ENCODE peak calls at places on chromosomes 2 and 18, in four cellular contexts. One of them, this sample, is unnamed.

GRCh38 chr2:3500326-3500899 is 18.9 kb downstream of the ADI1 start:
- DNase-seq in GM12865: no peak
- DNase-seq in CD14-positive monocyte: no peak
- DNase-seq in lung: no peak
- DNase-seq in this sample: no peak

GRCh38 chr2:196427996-196428634 is 211.4 kb upstream of the CCDC150 start:
- DNase-seq in lung: no peak
- DNase-seq in CD14-positive monocyte: no peak
- DNase-seq in GM12865: no peak
- DNase-seq in this sample: no peak

GRCh38 chr2:9310390-9310789 is 103.8 kb downstream of the ASAP2 start:
- DNase-seq in CD14-positive monocyte: no peak
- DNase-seq in GM12865: no peak
- DNase-seq in lung: no peak
- DNase-seq in this sample: no peak

GRCh38 chr2:95709831-95710230 is 118.0 kb downstream of the TRIM43 start:
- DNase-seq in lung: no peak
- DNase-seq in GM12865: no peak
- DNase-seq in CD14-positive monocyte: no peak
- DNase-seq in this sample: no peak

GRCh38 chr2:34848132-34848531 is 1249.0 kb upstream of the FAM98A start:
- DNase-seq in GM12865: no peak
- DNase-seq in lung: no peak
- DNase-seq in CD14-positive monocyte: no peak
- DNase-seq in this sample: no peak

GRCh38 chr18:65587491-65587890 is 163.3 kb upstream of the CDH7 start:
- DNase-seq in GM12865: no peak
- DNase-seq in lung: no peak
- DNase-seq in CD14-positive monocyte: no peak
- DNase-seq in this sample: no peak

GRCh38 chr18:60965856-60966255 is 367.4 kb upstream of the CDH20 start:
- DNase-seq in GM12865: no peak
- DNase-seq in lung: no peak
- DNase-seq in CD14-positive monocyte: no peak
- DNase-seq in this sample: no peak

GRCh38 chr18:35861367-35862114 is 110.9 kb upstream of the RMP24 start:
- DNase-seq in CD14-positive monocyte: no peak
- DNase-seq in GM12865: peak; percentile 57
- DNase-seq in lung: peak; percentile 22
- DNase-seq in this sample: no peak

GRCh38 chr2:66445781-66446177 is 10.9 kb downstream of the MEIS1 start:
- DNase-seq in GM12865: no peak
- DNase-seq in lung: no peak
- DNase-seq in CD14-positive monocyte: no peak
- DNase-seq in this sample: no peak

GRCh38 chr18:53193870-53194269 is 853.9 kb downstream of the DCC start:
- DNase-seq in lung: no peak
- DNase-seq in CD14-positive monocyte: no peak
- DNase-seq in GM12865: no peak
- DNase-seq in this sample: no peak

GRCh38 chr2:177143444-177143843 is 69.2 kb upstream of the HNRNPA3 start:
- DNase-seq in GM12865: no peak
- DNase-seq in CD14-positive monocyte: no peak
- DNase-seq in lung: no peak
- DNase-seq in this sample: no peak

GRCh38 chr2:98473995-98474780 is 29.5 kb downstream of the INPP4A start:
- DNase-seq in CD14-positive monocyte: no peak
- DNase-seq in GM12865: peak; percentile 77
- DNase-seq in lung: no peak
- DNase-seq in this sample: no peak

GRCh38 chr18:811192-812122 is 585 bp downstream of the YES1 start:
- DNase-seq in lung: peak; percentile 41
- DNase-seq in CD14-positive monocyte: no peak
- DNase-seq in GM12865: peak; percentile 13
- DNase-seq in this sample: no peak

This sample was measured in D341Med.